ENCODE peak calls at places on chromosomes 12 and 14, in ten cellular contexts. One of them, this sample, is unnamed.

GRCh38 chr14:71362282-71362681 is 455.0 kb downstream of the PCNX1 start:
- DNase-seq in HFFc6: no peak
- DNase-seq in glutamatergic neuron: no peak
- DNase-seq in MCF 10A: no peak
- DNase-seq in HFF-Myc: no peak
- DNase-seq in psoas muscle: no peak
- DNase-seq in A549: no peak
- DNase-seq in nephron progenitor cell: no peak
- DNase-seq in pancreas: no peak
- DNase-seq in H1: no peak
- DNase-seq in this sample: no peak

GRCh38 chr12:32365473-32366064 is 33.8 kb upstream of the FGD4 start:
- DNase-seq in HFFc6: peak
- DNase-seq in glutamatergic neuron: peak
- DNase-seq in MCF 10A: peak
- DNase-seq in HFF-Myc: peak
- DNase-seq in psoas muscle: no peak
- DNase-seq in A549: peak
- DNase-seq in nephron progenitor cell: peak
- DNase-seq in pancreas: peak
- DNase-seq in H1: peak
- DNase-seq in this sample: peak

GRCh38 chr12:98469108-98469507 is 46.3 kb upstream of the TMPO start:
- DNase-seq in HFFc6: no peak
- DNase-seq in glutamatergic neuron: no peak
- DNase-seq in MCF 10A: no peak
- DNase-seq in HFF-Myc: no peak
- DNase-seq in psoas muscle: no peak
- DNase-seq in A549: no peak
- DNase-seq in nephron progenitor cell: no peak
- DNase-seq in pancreas: no peak
- DNase-seq in H1: no peak
- DNase-seq in this sample: no peak

GRCh38 chr12:40215977-40216376 is 8.8 kb upstream of the LRRK2 start:
- DNase-seq in HFFc6: no peak
- DNase-seq in glutamatergic neuron: no peak
- DNase-seq in MCF 10A: peak
- DNase-seq in HFF-Myc: no peak
- DNase-seq in psoas muscle: no peak
- DNase-seq in A549: no peak
- DNase-seq in nephron progenitor cell: no peak
- DNase-seq in pancreas: no peak
- DNase-seq in H1: no peak
- DNase-seq in this sample: no peak

GRCh38 chr14:64983439-64984310 is 3.0 kb upstream of the FNTB start:
- DNase-seq in HFFc6: peak
- DNase-seq in glutamatergic neuron: no peak
- DNase-seq in MCF 10A: peak
- DNase-seq in HFF-Myc: peak
- DNase-seq in psoas muscle: no peak
- DNase-seq in A549: peak
- DNase-seq in nephron progenitor cell: peak
- DNase-seq in pancreas: peak
- DNase-seq in H1: no peak
- DNase-seq in this sample: no peak

GRCh38 chr12:116150452-116150851 is 127.0 kb downstream of the MED13L start:
- DNase-seq in HFFc6: no peak
- DNase-seq in glutamatergic neuron: no peak
- DNase-seq in MCF 10A: no peak
- DNase-seq in HFF-Myc: no peak
- DNase-seq in psoas muscle: no peak
- DNase-seq in A549: no peak
- DNase-seq in nephron progenitor cell: no peak
- DNase-seq in pancreas: no peak
- DNase-seq in H1: no peak
- DNase-seq in this sample: no peak

GRCh38 chr12:19125325-19125724 is 4.2 kb upstream of the PLEKHA5 start:
- DNase-seq in HFFc6: peak
- DNase-seq in glutamatergic neuron: no peak
- DNase-seq in MCF 10A: peak
- DNase-seq in HFF-Myc: no peak
- DNase-seq in psoas muscle: no peak
- DNase-seq in A549: no peak
- DNase-seq in nephron progenitor cell: no peak
- DNase-seq in pancreas: no peak
- DNase-seq in H1: no peak
- DNase-seq in this sample: no peak

GRCh38 chr12:26863515-26863914 is 30.5 kb upstream of the ITPR2 start:
- DNase-seq in HFFc6: no peak
- DNase-seq in glutamatergic neuron: no peak
- DNase-seq in MCF 10A: peak
- DNase-seq in HFF-Myc: no peak
- DNase-seq in psoas muscle: no peak
- DNase-seq in A549: no peak
- DNase-seq in nephron progenitor cell: no peak
- DNase-seq in pancreas: no peak
- DNase-seq in H1: no peak
- DNase-seq in this sample: no peak

GRCh38 chr14:93902619-93903307 is 24.4 kb upstream of the FAM181A start:
- DNase-seq in HFFc6: no peak
- DNase-seq in glutamatergic neuron: no peak
- DNase-seq in MCF 10A: no peak
- DNase-seq in HFF-Myc: no peak
- DNase-seq in psoas muscle: no peak
- DNase-seq in A549: no peak
- DNase-seq in nephron progenitor cell: no peak
- DNase-seq in pancreas: no peak
- DNase-seq in H1: no peak
- DNase-seq in this sample: no peak

GRCh38 chr14:55749201-55749812 is 169.3 kb downstream of the KTN1 start:
- DNase-seq in HFFc6: no peak
- DNase-seq in glutamatergic neuron: no peak
- DNase-seq in MCF 10A: peak
- DNase-seq in HFF-Myc: no peak
- DNase-seq in psoas muscle: no peak
- DNase-seq in A549: no peak
- DNase-seq in nephron progenitor cell: no peak
- DNase-seq in pancreas: peak
- DNase-seq in H1: no peak
- DNase-seq in this sample: no peak

GRCh38 chr12:127145929-127146789 is 1120.8 kb upstream of the TMEM132C start:
- DNase-seq in HFFc6: no peak
- DNase-seq in glutamatergic neuron: peak
- DNase-seq in MCF 10A: no peak
- DNase-seq in HFF-Myc: peak
- DNase-seq in psoas muscle: peak
- DNase-seq in A549: peak
- DNase-seq in nephron progenitor cell: no peak
- DNase-seq in pancreas: peak
- DNase-seq in H1: no peak
- DNase-seq in this sample: no peak

GRCh38 chr14:89445252-89445973 is 28.4 kb upstream of the FOXN3 start:
- DNase-seq in HFFc6: no peak
- DNase-seq in glutamatergic neuron: no peak
- DNase-seq in MCF 10A: no peak
- DNase-seq in HFF-Myc: no peak
- DNase-seq in psoas muscle: no peak
- DNase-seq in A549: no peak
- DNase-seq in nephron progenitor cell: no peak
- DNase-seq in pancreas: no peak
- DNase-seq in H1: no peak
- DNase-seq in this sample: no peak

GRCh38 chr14:45486599-45486998 is 233.6 kb upstream of the MIS18BP1 start:
- DNase-seq in HFFc6: no peak
- DNase-seq in glutamatergic neuron: no peak
- DNase-seq in MCF 10A: no peak
- DNase-seq in HFF-Myc: no peak
- DNase-seq in psoas muscle: no peak
- DNase-seq in A549: no peak
- DNase-seq in nephron progenitor cell: no peak
- DNase-seq in pancreas: no peak
- DNase-seq in H1: no peak
- DNase-seq in this sample: no peak

GRCh38 chr14:56501909-56502530 is 77.6 kb upstream of the TMEM260 start:
- DNase-seq in HFFc6: no peak
- DNase-seq in glutamatergic neuron: no peak
- DNase-seq in MCF 10A: no peak
- DNase-seq in HFF-Myc: no peak
- DNase-seq in psoas muscle: no peak
- DNase-seq in A549: no peak
- DNase-seq in nephron progenitor cell: no peak
- DNase-seq in pancreas: no peak
- DNase-seq in H1: no peak
- DNase-seq in this sample: no peak

GRCh38 chr14:75088566-75089373 is 19.3 kb downstream of the ZC2HC1C start:
- DNase-seq in HFFc6: peak
- DNase-seq in glutamatergic neuron: peak
- DNase-seq in MCF 10A: peak
- DNase-seq in HFF-Myc: peak
- DNase-seq in psoas muscle: no peak
- DNase-seq in A549: peak
- DNase-seq in nephron progenitor cell: peak
- DNase-seq in pancreas: peak
- DNase-seq in H1: no peak
- DNase-seq in this sample: peak

DNA sequence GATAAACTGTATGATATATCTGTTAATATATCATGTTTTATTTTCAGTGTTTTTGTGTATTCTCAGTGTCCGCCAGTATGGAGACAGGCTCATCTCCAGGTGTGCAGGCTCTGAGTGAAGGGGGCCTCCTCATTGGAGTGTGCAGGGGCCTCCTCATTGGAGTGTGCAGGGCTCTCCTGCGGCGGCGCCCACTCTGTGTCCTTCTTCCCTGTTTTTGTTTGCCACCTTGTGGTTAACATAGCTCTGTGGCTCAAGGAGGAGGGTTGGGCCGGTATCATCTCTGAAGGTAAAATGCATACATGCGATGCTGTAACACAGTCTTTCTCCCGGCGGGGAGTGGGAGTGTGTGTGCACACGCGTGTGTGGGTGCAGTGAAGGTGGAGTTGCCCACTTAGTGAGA is 429.5 kb downstream of the ZFP36L1 start:
- DNase-seq in HFFc6: no peak
- DNase-seq in glutamatergic neuron: peak
- DNase-seq in MCF 10A: no peak
- DNase-seq in HFF-Myc: no peak
- DNase-seq in psoas muscle: no peak
- DNase-seq in A549: no peak
- DNase-seq in nephron progenitor cell: peak
- DNase-seq in pancreas: no peak
- DNase-seq in H1: no peak
- DNase-seq in this sample: peak
- TF ChIP-seq CTCF in HFFc6: no peak
- TF ChIP-seq CTCF in glutamatergic neuron: no peak
- TF ChIP-seq CTCF in MCF 10A: no peak
- TF ChIP-seq CTCF in HFF-Myc: no peak
- TF ChIP-seq CTCF in psoas muscle: no peak
- TF ChIP-seq CTCF in A549: no peak
- TF ChIP-seq CTCF in nephron progenitor cell: peak
- TF ChIP-seq CTCF in pancreas: no peak
- TF ChIP-seq CTCF in H1: peak
- TF ChIP-seq CTCF in this sample: peak

DNA sequence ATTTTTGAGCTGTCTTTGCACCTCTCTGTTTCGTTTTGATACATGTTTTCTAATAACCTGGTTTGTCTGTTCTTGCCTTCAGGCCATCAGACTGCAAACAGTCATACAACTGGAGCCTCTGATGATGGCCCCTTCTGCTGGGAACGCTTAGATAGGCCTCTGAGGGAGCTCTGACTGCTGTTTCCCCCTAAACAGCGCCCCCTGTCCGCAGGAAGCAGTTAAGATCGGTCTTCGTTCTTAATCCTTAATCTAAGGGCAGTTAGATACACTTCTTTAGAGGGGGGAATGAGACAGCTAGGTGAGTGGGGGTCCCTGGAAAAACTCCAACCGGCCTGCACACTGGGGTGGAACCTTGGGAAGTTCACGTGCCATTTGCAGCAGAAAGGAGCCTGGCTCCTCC is 1338.8 kb upstream of the SEL1L start:
- DNase-seq in HFFc6: no peak
- DNase-seq in glutamatergic neuron: peak
- DNase-seq in MCF 10A: peak
- DNase-seq in HFF-Myc: no peak
- DNase-seq in psoas muscle: no peak
- DNase-seq in A549: no peak
- DNase-seq in nephron progenitor cell: peak
- DNase-seq in pancreas: peak
- DNase-seq in H1: no peak
- DNase-seq in this sample: no peak
- TF ChIP-seq CTCF in HFFc6: no peak
- TF ChIP-seq CTCF in glutamatergic neuron: peak
- TF ChIP-seq CTCF in MCF 10A: peak
- TF ChIP-seq CTCF in HFF-Myc: no peak
- TF ChIP-seq CTCF in psoas muscle: no peak
- TF ChIP-seq CTCF in A549: no peak
- TF ChIP-seq CTCF in nephron progenitor cell: peak
- TF ChIP-seq CTCF in pancreas: no peak
- TF ChIP-seq CTCF in H1: peak
- TF ChIP-seq CTCF in this sample: no peak

DNA sequence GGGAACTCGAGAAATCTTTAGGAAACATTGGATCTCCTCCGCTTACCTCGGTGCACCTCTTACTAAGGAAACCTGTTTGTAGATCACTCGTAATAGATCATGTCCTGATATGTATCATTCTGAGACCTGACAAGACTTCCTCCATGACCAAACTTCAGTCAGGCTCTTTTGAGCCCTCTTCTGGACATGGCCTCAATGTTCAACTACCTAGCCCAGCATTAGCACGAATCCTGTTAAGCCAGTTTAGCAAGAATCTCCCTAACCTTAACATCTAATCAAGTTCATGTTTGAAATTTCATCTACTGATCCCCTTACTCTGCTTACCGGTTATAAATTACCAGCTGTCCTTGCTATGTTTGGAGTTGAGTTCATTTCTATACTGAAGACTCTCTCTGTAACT is 713.9 kb upstream of the USP15 start:
- DNase-seq in HFFc6: no peak
- DNase-seq in glutamatergic neuron: no peak
- DNase-seq in MCF 10A: no peak
- DNase-seq in HFF-Myc: no peak
- DNase-seq in psoas muscle: no peak
- DNase-seq in A549: no peak
- DNase-seq in nephron progenitor cell: no peak
- DNase-seq in pancreas: no peak
- DNase-seq in H1: no peak
- DNase-seq in this sample: no peak
- TF ChIP-seq CTCF in HFFc6: no peak
- TF ChIP-seq CTCF in glutamatergic neuron: no peak
- TF ChIP-seq CTCF in MCF 10A: peak
- TF ChIP-seq CTCF in HFF-Myc: no peak
- TF ChIP-seq CTCF in psoas muscle: no peak
- TF ChIP-seq CTCF in A549: no peak
- TF ChIP-seq CTCF in nephron progenitor cell: no peak
- TF ChIP-seq CTCF in pancreas: no peak
- TF ChIP-seq CTCF in H1: peak
- TF ChIP-seq CTCF in this sample: no peak

DNA sequence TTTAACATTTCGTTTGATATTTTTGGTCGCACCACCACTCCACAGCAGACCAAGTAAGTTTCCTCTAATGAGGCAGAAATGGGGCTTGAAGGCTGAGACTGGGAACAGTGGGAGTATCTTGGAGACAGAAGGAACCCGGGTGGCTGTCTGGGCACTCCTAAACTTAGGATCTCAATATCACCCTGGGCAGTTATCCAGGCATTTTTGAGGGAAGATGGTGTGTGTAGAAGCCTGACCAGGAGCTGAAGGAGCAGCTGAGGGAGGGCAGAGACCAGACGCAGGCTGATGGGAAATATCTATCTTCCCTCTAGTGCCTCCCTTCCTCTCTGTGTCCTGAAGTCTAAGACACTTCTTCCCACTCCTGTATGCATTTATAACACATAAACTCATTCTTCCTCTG is 10.7 kb downstream of the MARS1 start:
- DNase-seq in HFFc6: no peak
- DNase-seq in glutamatergic neuron: no peak
- DNase-seq in MCF 10A: no peak
- DNase-seq in HFF-Myc: no peak
- DNase-seq in psoas muscle: no peak
- DNase-seq in A549: no peak
- DNase-seq in nephron progenitor cell: no peak
- DNase-seq in pancreas: no peak
- DNase-seq in H1: no peak
- DNase-seq in this sample: no peak
- TF ChIP-seq CTCF in HFFc6: no peak
- TF ChIP-seq CTCF in glutamatergic neuron: no peak
- TF ChIP-seq CTCF in MCF 10A: no peak
- TF ChIP-seq CTCF in HFF-Myc: no peak
- TF ChIP-seq CTCF in psoas muscle: no peak
- TF ChIP-seq CTCF in A549: no peak
- TF ChIP-seq CTCF in nephron progenitor cell: no peak
- TF ChIP-seq CTCF in pancreas: no peak
- TF ChIP-seq CTCF in H1: no peak
- TF ChIP-seq CTCF in this sample: no peak